ENCODE peak calls at places on chromosomes 12 and 14, in five cellular contexts. N is colonic mucosa; B is GM23248; L is CD8-positive, alpha-beta memory T cell; U is thoracic aorta. R is an unnamed sample. For H3K9me3, the result is how much of the 10 kb centered on the place peaks cover.

GRCh38 chr14:54773171-54774006 is 129.2 kb downstream of the GCH1 start:
- DNase-seq in N (peak), B (peak), L (peak), U (peak), R (peak)

GRCh38 chr12:107912421-107913004 is 138.0 kb downstream of the ASCL4 start:
- DNase-seq in N (peak), B (peak), L (peak), U (no peak), R (peak)

GRCh38 chr12:32062841-32063240 is 43.8 kb upstream of the BICD1 start:
- DNase-seq in N (no peak), B (no peak), L (no peak), U (no peak), R (no peak)

GRCh38 chr12:53995311-53996187 is 4.4 kb upstream of the HOXC9 start:
- DNase-seq in N (no peak), B (peak), L (no peak), U (no peak), R (no peak)

GRCh38 chr12:75505706-75506312 is 5.6 kb downstream of the KRR1 start:
- DNase-seq in N (no peak), B (peak), L (no peak), U (no peak), R (no peak)

GRCh38 chr12:43887397-43887796 is 51.5 kb downstream of the TMEM117 start:
- DNase-seq in N (no peak), B (no peak), L (no peak), U (no peak), R (no peak)

GRCh38 chr14:72633551-72633950 is 260.4 kb downstream of the DPF3 start:
- DNase-seq in N (no peak), B (peak), L (no peak), U (no peak), R (no peak)

GRCh38 chr12:124601699-124602098 is 34.3 kb upstream of the NCOR2 start:
- DNase-seq in N (no peak), B (no peak), L (no peak), U (no peak), R (no peak)

GRCh38 chr14:95293474-95293873 is 26.2 kb downstream of the CLMN start:
- DNase-seq in N (no peak), B (no peak), L (no peak), U (no peak), R (no peak)

DNA sequence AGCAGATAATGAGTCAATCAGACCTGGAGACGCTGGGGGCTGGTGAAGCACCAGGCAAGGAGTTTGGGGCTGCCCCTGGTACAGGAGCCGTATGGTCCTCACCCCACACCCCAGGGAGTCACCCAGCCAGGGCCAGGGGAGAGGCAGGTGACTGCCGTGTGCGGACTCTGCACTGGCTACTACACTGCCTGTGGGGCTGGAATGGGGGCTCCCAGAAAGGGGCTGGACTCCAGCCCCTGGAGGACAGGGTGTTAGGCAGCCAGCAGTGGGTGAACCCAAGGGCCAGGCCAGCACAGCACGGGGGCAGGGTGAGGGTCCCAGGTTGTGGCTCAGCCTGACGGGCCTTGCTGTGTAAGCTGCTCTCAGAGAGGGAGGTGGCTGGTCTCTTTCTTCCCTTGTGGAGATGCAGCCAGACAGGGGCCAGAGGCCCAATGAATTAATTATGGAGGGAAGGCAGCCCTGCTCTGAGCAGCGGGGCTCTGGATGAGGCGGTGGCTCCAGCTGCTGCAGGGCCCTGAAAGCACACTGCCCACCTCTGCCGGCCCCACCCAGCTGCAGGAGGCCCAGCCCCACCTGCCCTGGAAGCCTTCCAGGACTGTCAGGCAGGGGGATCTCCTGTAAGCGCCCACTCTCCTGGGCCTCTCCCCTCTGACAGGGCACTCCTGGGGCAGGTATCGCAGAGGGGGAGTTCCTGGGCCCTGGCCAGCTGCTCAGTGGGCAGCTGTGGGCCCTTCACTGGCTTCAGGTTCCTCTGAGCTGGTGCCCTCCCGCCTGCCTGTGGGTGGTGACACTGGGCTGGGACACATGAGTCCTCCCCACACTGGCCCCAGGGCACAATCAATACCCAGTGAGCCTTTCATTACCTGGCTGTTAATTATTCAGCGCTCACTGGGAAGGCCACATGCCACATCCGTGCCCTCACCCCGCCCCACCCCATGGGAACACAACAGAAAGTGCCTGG is 142.5 kb upstream of the C14orf180 start:
- DNase-seq in N (peak), B (no peak), L (no peak), U (no peak), R (no peak)
- H3K9me3 ChIP-seq in N (under half), B (under half), L (under half), U (under half), R (under half)

DNA sequence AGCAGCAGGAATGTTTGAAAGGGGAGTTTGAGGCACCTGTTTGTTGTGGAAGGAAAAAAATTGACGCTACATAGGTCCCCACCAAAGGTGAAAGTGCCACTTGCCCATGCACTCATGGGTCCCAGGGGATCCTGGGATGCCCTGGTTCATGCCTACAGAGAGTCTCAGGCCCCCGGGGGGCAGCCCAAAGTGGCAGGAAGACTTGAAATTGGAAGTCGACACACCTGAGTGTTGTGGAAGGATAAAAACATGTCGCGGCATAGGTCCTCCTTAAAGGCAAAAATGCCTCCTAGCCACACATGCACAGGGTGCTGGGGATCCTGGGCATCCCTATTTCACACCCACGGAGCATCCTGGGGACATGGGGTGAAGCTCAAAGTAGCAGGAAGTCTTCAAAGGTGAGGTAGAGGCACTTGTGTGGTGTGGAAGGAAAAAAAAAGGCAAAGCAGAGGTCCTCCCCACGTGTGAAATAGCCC is 576.1 kb downstream of the ALG10 start:
- DNase-seq in N (no peak), B (no peak), L (no peak), U (no peak), R (no peak)
- H3K9me3 ChIP-seq in N (under half), B (under half), L (under half), U (under half), R (under half)

DNA sequence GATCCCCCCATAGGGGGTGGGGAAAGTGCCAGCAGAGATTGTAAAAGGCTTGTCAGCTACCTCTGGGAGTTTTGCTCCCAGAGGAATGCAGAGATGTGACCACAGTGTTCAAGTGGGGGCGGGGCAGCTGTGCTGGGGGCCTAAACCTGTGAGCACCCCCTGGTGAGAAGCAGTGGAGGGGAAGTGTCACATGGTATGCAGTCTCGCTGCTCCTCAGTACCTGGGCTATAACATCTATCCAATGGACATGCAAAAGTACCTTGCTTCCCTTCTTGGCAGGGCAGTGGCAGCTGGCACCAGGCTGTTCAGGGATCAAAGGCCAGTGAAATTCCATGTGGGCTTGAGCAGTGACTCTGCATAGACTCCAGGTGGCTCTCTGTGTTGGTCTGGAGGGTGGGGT is 20.3 kb downstream of the OR4K2 start:
- DNase-seq in N (no peak), B (no peak), L (no peak), U (no peak), R (no peak)
- H3K9me3 ChIP-seq in N (under half), B (under half), L (under half), U (under half), R (under half)

GRCh38 chr14:89603938-89604480 is 187.0 kb upstream of the FOXN3 start:
- DNase-seq in N (no peak), B (no peak), L (no peak), U (no peak), R (no peak)

GRCh38 chr14:89600950-89601826 is 184.2 kb upstream of the FOXN3 start:
- DNase-seq in N (no peak), B (peak), L (no peak), U (no peak), R (no peak)

GRCh38 chr14:89598548-89599186 is 181.6 kb upstream of the FOXN3 start:
- DNase-seq in N (no peak), B (peak), L (no peak), U (no peak), R (no peak)

DNA sequence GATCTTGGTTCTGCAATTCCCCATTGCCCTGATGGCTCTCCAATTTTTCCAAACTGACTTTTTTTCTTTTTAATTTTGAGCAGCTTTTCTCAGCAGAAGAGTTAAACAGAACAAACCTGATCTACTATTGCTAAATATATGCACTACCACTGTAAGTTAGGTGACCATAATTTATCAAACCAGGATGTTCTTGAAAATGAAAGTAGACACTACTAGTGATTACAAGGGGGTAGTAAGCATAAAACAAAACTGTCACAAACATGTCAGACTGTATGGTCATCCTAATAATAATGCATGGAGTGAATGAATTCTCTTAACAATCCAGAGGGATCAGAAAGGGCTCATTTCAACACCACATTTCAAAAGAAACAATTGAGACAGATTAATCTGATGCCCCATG is 183.0 kb upstream of the FOXN3 start:
- DNase-seq in N (no peak), B (no peak), L (no peak), U (no peak), R (no peak)
- H3K9me3 ChIP-seq in N (under half), B (under half), L (under half), U (under half), R (under half)

R was measured in T-helper 17 cell.